ENCODE peak calls at places on chromosomes 1 and 21, in four cellular contexts. Y is CD4-positive, alpha-beta T cell; I is activated CD8-positive, alpha-beta T cell treated with anti-CD3 and anti-CD28 coated beads for 36 hours; J is cardiac fibroblast. X is an unnamed sample.

GRCh38 chr1:93111561-93111960 is 32.5 kb downstream of the MTF2 start:
- DNase-seq in Y (no peak), I (no peak), J (peak; percentile 15), X (no peak)

GRCh38 chr1:204254031-204254661 is 40.4 kb upstream of the GOLT1A start:
- DNase-seq in Y (no peak), I (no peak), J (peak; percentile 67), X (peak; percentile 23)

GRCh38 chr1:206951318-206952105 is 5.2 kb upstream of the PIGR start:
- DNase-seq in Y (no peak), I (no peak), J (no peak), X (no peak)

GRCh38 chr1:22347854-22348760 is 103.5 kb upstream of the ZBTB40 start:
- DNase-seq in Y (no peak), I (no peak), J (no peak), X (no peak)

GRCh38 chr1:230194525-230194924 is 127.5 kb downstream of the GALNT2 start:
- DNase-seq in Y (no peak), I (no peak), J (no peak), X (no peak)

GRCh38 chr1:32240140-32240951 is 6.7 kb upstream of the FAM167B start:
- DNase-seq in Y (peak; percentile 45), I (peak; percentile 67), J (peak; percentile 34), X (peak; percentile 63)

GRCh38 chr1:28540651-28541050 is 12.2 kb upstream of the TRNAU1AP start:
- DNase-seq in Y (no peak), I (no peak), J (no peak), X (no peak)

GRCh38 chr21:36518883-36519492 is 39.1 kb upstream of the CLDN14 start:
- DNase-seq in Y (no peak), I (no peak), J (no peak), X (no peak)

GRCh38 chr21:45318556-45319341 is 31.1 kb upstream of the POFUT2 start:
- DNase-seq in Y (no peak), I (no peak), J (peak; percentile 77), X (no peak)

GRCh38 chr1:109149874-109150601 is 36.1 kb downstream of the ELAPOR1 start:
- DNase-seq in Y (no peak), I (no peak), J (no peak), X (no peak)

GRCh38 chr1:18240906-18241305 is 133.3 kb downstream of the IGSF21 start:
- DNase-seq in Y (no peak), I (no peak), J (no peak), X (no peak)

GRCh38 chr21:34956416-34957316 is 92.4 kb downstream of the RUNX1 start:
- DNase-seq in Y (no peak), I (no peak), J (no peak), X (no peak)

GRCh38 chr1:195717651-195718050 is 890.6 kb downstream of the KCNT2 start:
- DNase-seq in Y (no peak), I (no peak), J (no peak), X (peak; percentile 24)

GRCh38 chr21:29056005-29056404 is 17.4 kb downstream of the CCT8 start:
- DNase-seq in Y (no peak), I (no peak), J (peak; percentile 21), X (no peak)

GRCh38 chr1:191026828-191027227 is 549.2 kb upstream of the BRINP3 start:
- DNase-seq in Y (no peak), I (no peak), J (no peak), X (no peak)

GRCh38 chr21:37784591-37785318 is 131.5 kb downstream of the KCNJ6 start:
- DNase-seq in Y (no peak), I (no peak), J (peak; percentile 70), X (no peak)

GRCh38 chr1:214660900-214661299 is 57.9 kb downstream of the CENPF start:
- DNase-seq in Y (peak; percentile 8), I (no peak), J (peak; percentile 75), X (peak; percentile 83)

GRCh38 chr1:212293579-212293978 is 8.4 kb downstream of the PPP2R5A start:
- DNase-seq in Y (no peak), I (no peak), J (peak; percentile 40), X (no peak)

GRCh38 chr1:32111789-32112188 is 3.9 kb downstream of the KPNA6 start:
- DNase-seq in Y (no peak), I (no peak), J (peak; percentile 10), X (peak; percentile 33)

GRCh38 chr21:28742527-28742926 is 250.2 kb downstream of the LTN1 start:
- DNase-seq in Y (no peak), I (no peak), J (peak; percentile 80), X (peak; percentile 23)

GRCh38 chr21:14388282-14388681 is 5.3 kb upstream of the HSPA13 start:
- DNase-seq in Y (no peak), I (no peak), J (no peak), X (no peak)

GRCh38 chr1:116454940-116455339 is 81.9 kb downstream of the ATP1A1 start:
- DNase-seq in Y (no peak), I (no peak), J (no peak), X (no peak)

GRCh38 chr21:36487641-36488307 is 7.9 kb upstream of the CLDN14 start:
- DNase-seq in Y (no peak), I (no peak), J (peak; percentile 85), X (peak; percentile 95)

GRCh38 chr1:197213193-197213592 is 54.9 kb upstream of the CRB1 start:
- DNase-seq in Y (no peak), I (no peak), J (no peak), X (no peak)

GRCh38 chr1:13707211-13707610 is 7.2 kb downstream of the PRDM2 start:
- DNase-seq in Y (no peak), I (no peak), J (peak; percentile 53), X (no peak)

GRCh38 chr1:40772146-40772770 is 11.3 kb upstream of the KCNQ4 start:
- DNase-seq in Y (no peak), I (no peak), J (no peak), X (no peak)

GRCh38 chr1:40773748-40774265 is 9.8 kb upstream of the KCNQ4 start:
- DNase-seq in Y (no peak), I (no peak), J (no peak), X (no peak)

GRCh38 chr1:40769815-40770214 is 13.8 kb upstream of the KCNQ4 start:
- DNase-seq in Y (no peak), I (peak; percentile 22), J (no peak), X (peak; percentile 21)

GRCh38 chr1:40768146-40768990 is 15.2 kb upstream of the KCNQ4 start:
- DNase-seq in Y (no peak), I (no peak), J (no peak), X (no peak)

DNA sequence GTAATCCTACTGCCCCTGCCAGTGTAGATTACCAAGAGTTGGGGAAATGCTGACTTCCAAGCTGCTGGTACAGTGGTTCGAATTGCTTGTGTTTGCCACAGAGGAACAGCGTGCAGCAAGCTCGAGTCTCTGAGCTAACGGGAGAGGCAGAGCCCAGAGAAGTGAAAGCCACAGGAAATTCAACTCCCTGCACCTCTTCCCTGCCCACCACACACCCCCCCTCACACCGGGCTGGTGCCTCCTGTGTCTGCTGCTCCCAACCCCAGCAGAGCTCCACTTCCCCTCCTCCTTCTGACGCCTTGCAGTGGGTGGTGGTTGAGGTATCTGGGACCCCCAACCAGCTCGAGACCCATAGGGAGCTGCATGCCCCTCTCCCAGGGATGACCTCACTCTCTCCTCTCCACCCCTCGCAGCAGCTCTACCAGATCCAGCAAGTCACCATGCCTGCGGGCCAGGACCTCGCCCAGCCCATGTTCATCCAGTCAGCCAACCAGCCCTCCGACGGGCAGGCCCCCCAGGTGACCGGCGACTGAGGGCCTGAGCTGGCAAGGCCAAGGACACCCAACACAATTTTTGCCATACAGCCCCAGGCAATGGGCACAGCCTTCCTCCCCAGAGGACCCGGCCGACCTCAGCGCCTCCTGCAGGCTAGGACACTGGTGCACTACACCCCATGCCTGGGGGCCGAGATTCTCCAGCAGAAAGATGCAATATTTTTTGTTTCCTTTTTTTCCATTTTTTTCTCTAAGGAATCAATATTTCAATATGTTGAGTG is 13.1 kb upstream of the KCNQ4 start:
- DNase-seq in Y (no peak), I (no peak), J (no peak), X (no peak)
- TF ChIP-seq CTCF in Y (no peak), I (no peak), J (no peak), X (peak; percentile 21)

GRCh38 chr1:208036177-208036808 is 125.4 kb upstream of the CD34 start:
- DNase-seq in Y (no peak), I (no peak), J (peak; percentile 31), X (no peak)
- TF ChIP-seq CTCF in Y (no peak), I (no peak), J (peak; percentile 6), X (no peak)

DNA sequence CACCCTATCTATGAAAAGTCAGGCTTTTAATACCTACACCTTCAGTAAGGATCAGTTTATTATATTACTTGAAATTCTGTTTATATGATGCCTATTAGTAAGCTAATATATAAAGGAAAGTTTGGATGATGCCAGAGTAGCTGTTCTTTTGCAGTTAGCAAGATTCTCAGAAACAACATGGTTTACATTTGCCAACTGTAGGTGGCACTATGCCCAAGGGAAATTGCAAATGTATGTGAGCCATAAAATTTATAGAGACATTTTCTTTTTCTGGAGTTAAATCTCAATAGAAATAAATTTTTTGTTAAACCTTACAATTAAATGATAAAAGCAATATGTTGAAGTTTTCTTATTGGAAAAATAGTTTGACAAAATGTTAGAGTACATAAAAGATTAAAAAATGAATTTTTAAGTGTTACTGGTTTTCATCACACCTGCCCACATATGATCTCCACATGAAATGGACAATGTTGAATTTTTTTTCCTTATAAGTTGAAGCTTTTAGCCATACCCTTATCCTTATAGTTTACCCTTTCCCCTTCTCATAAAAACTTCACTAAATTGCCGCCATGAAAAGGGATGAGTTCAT is 32.1 kb upstream of the EPHX4 start:
- DNase-seq in Y (peak; percentile 20), I (peak; percentile 57), J (peak; percentile 78), X (peak; percentile 72)
- TF ChIP-seq CTCF in Y (peak; percentile 77), I (peak; percentile 68), J (peak; percentile 53), X (peak; percentile 77)

GRCh38 chr1:41779350-41779749 is 139.4 kb downstream of the HIVEP3 start:
- DNase-seq in Y (no peak), I (no peak), J (no peak), X (no peak)
- TF ChIP-seq CTCF in Y (no peak), I (no peak), J (peak; percentile 6), X (peak; percentile 39)

DNA sequence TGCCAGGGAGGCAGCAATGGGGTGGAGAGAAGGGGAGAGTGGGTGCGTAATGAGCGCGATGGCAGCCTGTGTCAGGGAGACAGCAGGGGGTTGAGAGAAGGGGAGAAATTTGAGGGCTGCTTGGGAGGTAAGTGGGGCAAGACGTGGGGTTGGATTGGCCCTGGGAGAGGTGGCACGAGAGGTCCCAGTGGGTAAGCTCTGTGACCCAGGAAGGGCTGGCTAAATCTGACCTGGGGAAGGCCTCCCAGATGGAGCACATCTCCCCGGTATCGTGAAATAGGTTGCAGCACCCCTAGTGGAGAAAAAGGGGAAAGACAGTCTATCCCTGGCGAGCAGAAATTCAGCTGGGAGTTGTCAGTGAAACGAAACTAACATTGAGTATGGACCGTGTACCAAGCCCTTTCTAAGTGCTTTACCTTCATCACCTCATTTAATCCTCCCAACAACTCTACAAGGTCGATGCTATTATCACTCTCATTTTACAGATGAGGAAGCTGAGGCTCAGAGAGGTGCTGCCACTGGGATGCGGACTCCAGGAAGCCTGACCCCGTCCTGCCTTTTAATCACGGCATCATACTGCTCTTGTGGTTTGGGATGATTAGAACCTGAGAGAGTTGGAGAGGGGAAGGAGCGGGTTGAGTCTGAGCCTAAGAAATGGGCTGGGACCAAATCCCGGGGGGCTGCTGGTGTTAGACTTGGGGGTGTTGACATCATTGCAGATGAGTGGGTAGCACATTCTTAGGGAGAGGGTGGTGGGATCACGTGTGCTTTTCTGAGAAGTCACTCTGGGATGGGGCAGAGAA is 56.6 kb upstream of the RPL11 start:
- DNase-seq in Y (peak; percentile 37), I (peak; percentile 66), J (peak; percentile 87), X (peak; percentile 82)
- TF ChIP-seq CTCF in Y (peak; percentile 84), I (peak; percentile 84), J (peak; percentile 86), X (peak; percentile 90)

X was measured in A673.